ENCODE peak calls at places on chromosomes 4 and X, in seven cellular contexts. M is upper lobe of left lung, H is right lobe of liver, S is breast epithelium, I is ovary, X is HepG2, K is transverse colon. F is an unnamed sample.

GRCh38 chr4:101600287-101600686 is 190.2 kb upstream of the BANK1 start:
- DNase-seq in S (no peak), H (no peak), K (no peak), X (no peak), M (no peak), I (no peak), F (no peak)

GRCh38 chrX:53211391-53211978 is 13.5 kb downstream of the KDM5C start:
- DNase-seq in S (no peak), I (no peak), H (no peak), M (no peak), K (no peak), X (no peak), F (no peak)

GRCh38 chr4:7398104-7398423 is 36.7 kb downstream of the PSAPL1 start:
- DNase-seq in M (no peak), K (peak; percentile 18), S (peak; percentile 47), H (no peak), I (peak; percentile 26), X (no peak), F (no peak)

GRCh38 chr4:188041721-188042120 is 46.1 kb downstream of the ZFP42 start:
- DNase-seq in I (no peak), H (no peak), M (no peak), X (no peak), S (no peak), K (no peak), F (no peak)

GRCh38 chr4:86498560-86499166 is 95.5 kb upstream of the PTPN13 start:
- DNase-seq in H (no peak), I (no peak), M (no peak), K (no peak), S (no peak), X (peak; percentile 7), F (no peak)

GRCh38 chr4:3805026-3805425 is 38.8 kb downstream of the ADRA2C start:
- DNase-seq in H (no peak), K (no peak), M (no peak), S (no peak), X (no peak), I (no peak), F (no peak)

GRCh38 chrX:38318196-38318595 is 9.1 kb downstream of the RPGR start:
- DNase-seq in M (no peak), X (no peak), H (no peak), S (no peak), K (no peak), I (no peak), F (no peak)

GRCh38 chr4:156578713-156579112 is 392.9 kb downstream of the PDGFC start:
- DNase-seq in S (no peak), X (no peak), K (no peak), I (no peak), M (no peak), H (no peak), F (no peak)

GRCh38 chr4:78864405-78865024 is 74.7 kb downstream of the PAQR3 start:
- DNase-seq in I (no peak), K (no peak), S (no peak), X (peak; percentile 74), H (no peak), M (no peak), F (no peak)

GRCh38 chr4:8525383-8526120 is 54.6 kb upstream of the GPR78 start:
- DNase-seq in X (no peak), K (no peak), H (no peak), I (peak; percentile 61), M (peak; percentile 65), S (no peak), F (no peak)

GRCh38 chrX:117532339-117532738 is 584.3 kb downstream of the KLHL13 start:
- DNase-seq in M (no peak), H (no peak), I (no peak), K (no peak), X (no peak), S (no peak), F (no peak)

GRCh38 chr4:85968945-85969830 is 390.7 kb downstream of the MAPK10 start:
- DNase-seq in M (no peak), S (no peak), I (no peak), K (no peak), X (peak; percentile 33), H (no peak), F (no peak)

DNA sequence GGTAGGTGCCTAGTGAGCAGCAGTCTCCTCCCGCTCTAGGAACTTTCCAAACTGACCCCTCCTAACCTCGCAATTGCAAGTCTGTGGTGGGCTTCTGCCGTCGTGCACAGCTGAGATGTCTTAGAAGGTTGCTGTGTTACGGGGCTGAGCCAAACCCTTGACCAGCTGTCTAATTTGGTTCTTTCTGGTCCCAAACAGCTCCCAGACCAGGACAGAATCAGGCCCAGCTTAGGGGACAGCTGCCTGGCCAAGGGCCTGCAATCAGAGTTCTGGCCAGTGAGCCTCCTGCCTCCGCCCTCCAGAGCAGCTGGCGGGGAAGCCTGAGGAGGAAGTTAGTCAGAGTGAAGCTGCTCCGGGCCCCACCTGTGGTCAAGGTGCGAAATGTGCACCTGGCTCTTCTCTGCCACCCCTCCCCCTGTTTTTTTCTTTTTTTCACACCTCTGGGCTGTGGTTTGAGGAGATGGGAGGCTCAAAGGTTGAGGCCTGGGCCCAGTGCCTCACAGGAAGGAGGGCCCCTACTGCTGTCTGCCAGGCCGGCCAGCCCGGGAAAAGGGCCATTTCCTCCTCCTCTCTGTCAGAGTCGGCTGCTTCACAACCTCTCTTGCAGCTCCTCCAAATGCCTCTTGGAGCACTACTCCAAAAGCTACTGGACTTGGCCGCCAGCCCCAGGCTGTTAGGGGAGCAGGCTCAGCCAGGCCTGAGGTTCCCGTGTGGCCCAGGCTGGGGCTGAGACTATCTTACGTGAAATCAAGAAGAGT is 4.2 kb upstream of the CXCR3 start:
- DNase-seq in S (peak; percentile 58), X (peak; percentile 58), I (peak; percentile 79), H (peak; percentile 59), K (peak; percentile 87), M (no peak), F (no peak)
- TF ChIP-seq POLR2A in S (no peak), X (no peak), I (no peak), H (no peak), K (peak; percentile 57), M (no peak), F (no peak)

GRCh38 chrX:131058136-131058868 is at the start of gene ARHGAP36:
- DNase-seq in X (no peak), M (peak; percentile 66), K (no peak), S (no peak), I (no peak), H (no peak), F (no peak)
- H3K27me3 ChIP-seq in X (no peaks in the 10 kb centered on the region), M (no peaks in the 10 kb centered on the region), K (peaks cover 10% of the 10 kb centered on the region), S (peaks cover 81% of the 10 kb centered on the region), I (no peaks in the 10 kb centered on the region), H (peaks cover 16% of the 10 kb centered on the region), F (peaks cover 4% of the 10 kb centered on the region)

GRCh38 chrX:51742586-51742985 is 656 bp upstream of the GSPT2 start:
- DNase-seq in X (no peak), I (no peak), H (no peak), S (no peak), K (no peak), M (no peak), F (no peak)

GRCh38 chrX:51747671-51748070 is 4.4 kb downstream of the GSPT2 start:
- DNase-seq in X (no peak), S (no peak), H (no peak), M (no peak), I (no peak), K (no peak), F (no peak)

GRCh38 chrX:51743179-51743957 is at the start of gene GSPT2:
- DNase-seq in K (peak; percentile 75), M (peak; percentile 80), H (peak; percentile 72), S (peak; percentile 53), I (peak; percentile 65), X (no peak), F (peak; percentile 0)
- TF ChIP-seq POLR2A in K (peak; percentile 41), M (peak; percentile 52), H (peak; percentile 37), S (no peak), I (no peak), X (no peak), F (no peak)

DNA sequence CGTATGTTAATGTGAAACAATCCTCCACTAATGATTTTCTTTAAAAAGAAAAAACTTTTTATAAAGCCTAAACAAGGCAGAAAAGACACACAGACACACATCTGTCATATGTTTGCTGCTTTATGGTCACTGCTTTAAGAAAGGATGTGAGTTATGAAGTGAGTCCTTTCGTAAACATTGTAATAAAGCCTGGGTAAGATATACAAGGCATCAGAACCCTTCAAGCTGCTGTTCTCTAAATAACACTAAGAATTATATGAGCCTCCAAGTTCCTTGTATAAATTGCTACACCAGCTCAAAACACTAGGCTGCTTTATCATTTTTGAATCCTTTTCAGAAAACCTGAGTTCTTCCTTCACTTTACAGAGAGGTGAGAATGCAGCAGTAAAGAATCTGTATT is 81.6 kb downstream of the FBXO8 start:
- DNase-seq in K (no peak), I (no peak), H (no peak), M (no peak), S (no peak), X (no peak), F (no peak)
- H3K27me3 ChIP-seq in K (peaks cover 18% of the 10 kb centered on the region), I (no peaks in the 10 kb centered on the region), H (peaks cover 4% of the 10 kb centered on the region), M (no peaks in the 10 kb centered on the region), S (peaks cover 23% of the 10 kb centered on the region), X (peaks cover 13% of the 10 kb centered on the region), F (no peaks in the 10 kb centered on the region)

GRCh38 chr4:1864076-1865008 is 6.9 kb upstream of the NSD2 start:
- DNase-seq in K (no peak), S (no peak), I (no peak), H (no peak), X (no peak), M (peak; percentile 42), F (no peak)
- TF ChIP-seq POLR2A in K (no peak), S (no peak), I (no peak), H (no peak), X (no peak), M (no peak), F (no peak)

DNA sequence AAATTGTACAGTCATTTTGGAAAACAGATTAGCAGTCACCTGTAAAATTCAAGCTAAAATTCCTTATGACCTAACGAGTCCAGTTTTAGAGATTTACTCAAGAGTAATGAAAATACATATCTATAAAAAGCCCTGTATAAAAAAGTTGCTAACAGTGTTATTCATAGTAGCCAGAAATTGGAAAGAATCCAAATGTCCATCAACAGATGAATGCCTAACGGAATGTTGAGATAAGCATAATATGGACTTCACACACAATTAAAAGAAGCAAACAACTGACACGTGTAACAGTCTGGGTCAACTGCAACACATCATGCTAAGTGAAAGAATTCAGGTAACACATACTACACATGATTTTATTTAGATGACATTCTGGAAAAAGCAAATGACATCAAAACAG is 584.8 kb upstream of the AGA start:
- DNase-seq in X (no peak), K (no peak), M (no peak), S (no peak), I (no peak), H (no peak), F (no peak)
- H3K27me3 ChIP-seq in X (no peaks in the 10 kb centered on the region), K (no peaks in the 10 kb centered on the region), M (no peaks in the 10 kb centered on the region), S (no peaks in the 10 kb centered on the region), I (no peaks in the 10 kb centered on the region), H (no peaks in the 10 kb centered on the region), F (no peaks in the 10 kb centered on the region)

DNA sequence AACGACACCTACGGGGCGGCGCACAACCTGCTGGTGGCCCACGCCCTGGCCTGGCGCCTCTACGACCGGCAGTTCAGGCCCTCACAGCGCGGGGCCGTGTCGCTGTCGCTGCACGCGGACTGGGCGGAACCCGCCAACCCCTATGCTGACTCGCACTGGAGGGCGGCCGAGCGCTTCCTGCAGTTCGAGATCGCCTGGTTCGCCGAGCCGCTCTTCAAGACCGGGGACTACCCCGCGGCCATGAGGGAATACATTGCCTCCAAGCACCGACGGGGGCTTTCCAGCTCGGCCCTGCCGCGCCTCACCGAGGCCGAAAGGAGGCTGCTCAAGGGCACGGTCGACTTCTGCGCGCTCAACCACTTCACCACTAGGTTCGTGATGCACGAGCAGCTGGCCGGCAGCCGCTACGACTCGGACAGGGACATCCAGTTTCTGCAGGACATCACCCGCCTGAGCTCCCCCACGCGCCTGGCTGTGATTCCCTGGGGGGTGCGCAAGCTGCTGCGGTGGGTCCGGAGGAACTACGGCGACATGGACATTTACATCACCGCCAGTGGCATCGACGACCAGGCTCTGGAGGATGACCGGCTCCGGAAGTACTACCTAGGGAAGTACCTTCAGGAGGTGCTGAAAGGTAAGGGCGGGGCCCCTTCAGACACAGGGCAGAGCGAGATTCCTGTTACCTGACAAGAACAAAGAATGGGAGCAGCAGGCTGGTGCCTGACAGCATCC is 11.7 kb downstream of the RPL9 start:
- DNase-seq in S (peak; percentile 75), X (no peak), I (peak; percentile 39), K (peak; percentile 81), H (no peak), M (peak; percentile 92), F (peak; percentile 16)
- TF ChIP-seq POLR2A in S (no peak), X (no peak), I (no peak), K (peak; percentile 64), H (no peak), M (peak; percentile 5), F (no peak)

F was measured in esophagus squamous epithelium.